ENCODE peak calls at places on chromosome 15, in seven cellular contexts. X is CD8-positive, alpha-beta memory T cell; O is CD8-positive, alpha-beta T cell; K is right cardiac atrium; F is GM23248; W is upper lobe of right lung; A is stomach. T is an unnamed sample. For H3K27me3, the result is how much of the 10 kb centered on the place peaks cover.

GRCh38 chr15:52710050-52710709 is 31.0 kb upstream of the ATOSA start:
- DNase-seq in X (no peak), W (no peak), A (no peak), F (no peak), K (no peak), O (no peak), T (no peak)

GRCh38 chr15:71802770-71803169 is 7.6 kb upstream of the NR2E3 start:
- DNase-seq in O (no peak), A (no peak), X (no peak), K (no peak), W (no peak), F (no peak), T (no peak)

GRCh38 chr15:81196576-81197254 is at the start of gene IL16:
- DNase-seq in O (no peak), X (no peak), W (no peak), K (no peak), A (no peak), F (no peak), T (no peak)

GRCh38 chr15:48869966-48870365 is 8.0 kb upstream of the EID1 start:
- DNase-seq in X (no peak), A (no peak), O (no peak), F (no peak), K (no peak), W (no peak), T (no peak)

GRCh38 chr15:59292393-59292792 is 80.3 kb downstream of the MYO1E start:
- DNase-seq in A (no peak), O (no peak), W (no peak), X (no peak), F (no peak), K (no peak), T (no peak)

GRCh38 chr15:50438251-50438650 is 14.0 kb downstream of the USP8 start:
- DNase-seq in F (no peak), A (no peak), W (no peak), O (no peak), K (no peak), X (no peak), T (no peak)

GRCh38 chr15:58698887-58699641 is 50.4 kb downstream of the ADAM10 start:
- DNase-seq in W (no peak), F (no peak), K (no peak), A (no peak), X (no peak), O (no peak), T (no peak)

GRCh38 chr15:40274350-40275274 is 8.3 kb downstream of the ANKRD63 start:
- DNase-seq in K (peak), W (peak), O (peak), X (peak), A (peak), F (peak), T (peak)

GRCh38 chr15:82569834-82570233 is 29.6 kb upstream of the RPS17 start:
- DNase-seq in W (no peak), O (no peak), A (no peak), X (no peak), K (no peak), F (no peak), T (no peak)

GRCh38 chr15:101357333-101357732 is 62.3 kb upstream of the SNRPA1 start:
- DNase-seq in F (no peak), A (peak), W (no peak), O (no peak), K (no peak), X (no peak), T (no peak)

GRCh38 chr15:98034731-98035130 is 74.2 kb downstream of the ARRDC4 start:
- DNase-seq in W (no peak), A (no peak), O (no peak), F (no peak), K (no peak), X (no peak), T (no peak)

GRCh38 chr15:55638764-55639163 is 50.6 kb upstream of the PYGO1 start:
- DNase-seq in O (no peak), F (no peak), W (no peak), K (no peak), X (no peak), A (no peak), T (no peak)

GRCh38 chr15:48323294-48323693 is 7.9 kb upstream of the DUT start:
- DNase-seq in A (no peak), K (no peak), F (no peak), X (no peak), O (no peak), W (no peak), T (no peak)

GRCh38 chr15:88302373-88302772 is 45.8 kb upstream of the NTRK3 start:
- DNase-seq in K (no peak), F (no peak), O (no peak), X (no peak), A (no peak), W (no peak), T (no peak)

GRCh38 chr15:82851981-82852511 is 42.6 kb downstream of the WHAMM start:
- DNase-seq in X (no peak), A (peak), O (no peak), K (no peak), F (peak), W (no peak), T (no peak)

GRCh38 chr15:34360298-34360697 is 6.7 kb downstream of the LPCAT4 start:
- DNase-seq in O (no peak), A (no peak), W (no peak), X (no peak), K (no peak), F (no peak), T (peak)

GRCh38 chr15:34828145-34828911 is 33.0 kb upstream of the ACTC1 start:
- DNase-seq in A (no peak), W (no peak), F (no peak), X (no peak), K (no peak), O (no peak), T (no peak)

GRCh38 chr15:101803209-101803608 is at the start of gene OR4F6:
- DNase-seq in K (no peak), O (no peak), X (no peak), F (no peak), W (no peak), A (no peak), T (no peak)

GRCh38 chr15:41125950-41126642 is 10.0 kb upstream of the INO80 start:
- DNase-seq in O (no peak), K (no peak), W (no peak), X (no peak), A (no peak), F (no peak), T (peak)

GRCh38 chr15:48076454-48076853 is 44.3 kb upstream of the SLC24A5 start:
- DNase-seq in W (no peak), K (no peak), X (no peak), A (no peak), F (no peak), O (no peak), T (no peak)

GRCh38 chr15:43749690-43750345 is 3.6 kb downstream of the PDIA3 start:
- DNase-seq in A (peak), X (peak), O (no peak), W (no peak), F (peak), K (no peak), T (peak)

GRCh38 chr15:36484038-36484778 is 95.2 kb upstream of the CDIN1 start:
- DNase-seq in O (no peak), K (no peak), A (no peak), F (peak), X (no peak), W (no peak), T (no peak)

GRCh38 chr15:58462973-58463663 is 31.3 kb downstream of the LIPC start:
- DNase-seq in A (no peak), K (no peak), O (no peak), F (no peak), W (no peak), X (no peak), T (no peak)

GRCh38 chr15:38263996-38264395 is 11.4 kb downstream of the SPRED1 start:
- DNase-seq in A (no peak), X (no peak), K (no peak), O (no peak), W (no peak), F (peak), T (no peak)

GRCh38 chr15:38271895-38272294 is 19.3 kb downstream of the SPRED1 start:
- DNase-seq in K (no peak), X (no peak), F (no peak), W (no peak), A (no peak), O (no peak), T (no peak)

GRCh38 chr15:38267416-38268022 is 14.9 kb downstream of the SPRED1 start:
- DNase-seq in X (no peak), W (no peak), A (no peak), O (no peak), K (no peak), F (peak), T (no peak)

DNA sequence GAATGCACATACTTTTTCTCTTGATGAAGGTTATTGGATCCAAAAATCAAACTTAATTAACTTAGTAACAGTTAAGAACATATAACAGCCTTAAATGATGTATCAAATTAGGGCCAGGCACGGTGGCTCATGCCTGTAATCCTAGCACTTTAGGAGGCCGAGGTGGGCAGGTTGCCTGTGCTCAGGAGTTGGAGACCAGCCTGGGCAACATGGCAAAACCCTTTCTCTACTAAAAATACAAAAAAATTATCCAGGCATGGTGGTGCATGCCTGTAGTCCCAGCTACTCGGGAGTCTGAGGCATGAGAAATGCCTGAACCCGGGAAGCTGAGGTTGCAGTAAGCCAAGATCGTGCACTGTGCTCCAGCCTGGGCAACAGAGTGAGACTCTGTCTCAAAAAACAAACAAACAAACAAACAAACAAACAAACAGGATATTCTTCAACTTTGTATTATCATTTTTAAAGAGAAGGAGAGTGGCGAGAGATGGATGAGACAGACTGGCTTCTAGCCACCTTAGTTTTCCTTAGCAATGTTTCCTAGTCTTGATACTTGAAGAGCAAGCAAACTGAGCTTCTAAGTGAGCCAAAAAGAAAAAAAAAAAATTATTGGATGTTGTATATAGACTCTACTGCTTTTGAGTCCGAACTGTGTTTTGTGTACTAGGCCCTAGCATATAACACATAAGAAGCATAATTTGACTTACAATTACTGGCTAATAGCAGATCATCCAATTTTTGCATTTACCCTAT is 13.8 kb downstream of the SPRED1 start:
- DNase-seq in W (no peak), X (no peak), K (peak), O (no peak), F (peak), A (no peak), T (no peak)
- H3K27me3 ChIP-seq in W (under half), X (under half), K (under half), O (under half), F (under half), A (under half), T (under half)

GRCh38 chr15:74130849-74131617 is 647 bp downstream of the ISLR2 start:
- DNase-seq in K (no peak), A (no peak), W (no peak), F (no peak), X (no peak), O (no peak), T (no peak)
- H3K4me3 ChIP-seq in K (no peak), A (no peak), W (no peak), F (no peak), X (no peak), O (no peak), T (no peak)

DNA sequence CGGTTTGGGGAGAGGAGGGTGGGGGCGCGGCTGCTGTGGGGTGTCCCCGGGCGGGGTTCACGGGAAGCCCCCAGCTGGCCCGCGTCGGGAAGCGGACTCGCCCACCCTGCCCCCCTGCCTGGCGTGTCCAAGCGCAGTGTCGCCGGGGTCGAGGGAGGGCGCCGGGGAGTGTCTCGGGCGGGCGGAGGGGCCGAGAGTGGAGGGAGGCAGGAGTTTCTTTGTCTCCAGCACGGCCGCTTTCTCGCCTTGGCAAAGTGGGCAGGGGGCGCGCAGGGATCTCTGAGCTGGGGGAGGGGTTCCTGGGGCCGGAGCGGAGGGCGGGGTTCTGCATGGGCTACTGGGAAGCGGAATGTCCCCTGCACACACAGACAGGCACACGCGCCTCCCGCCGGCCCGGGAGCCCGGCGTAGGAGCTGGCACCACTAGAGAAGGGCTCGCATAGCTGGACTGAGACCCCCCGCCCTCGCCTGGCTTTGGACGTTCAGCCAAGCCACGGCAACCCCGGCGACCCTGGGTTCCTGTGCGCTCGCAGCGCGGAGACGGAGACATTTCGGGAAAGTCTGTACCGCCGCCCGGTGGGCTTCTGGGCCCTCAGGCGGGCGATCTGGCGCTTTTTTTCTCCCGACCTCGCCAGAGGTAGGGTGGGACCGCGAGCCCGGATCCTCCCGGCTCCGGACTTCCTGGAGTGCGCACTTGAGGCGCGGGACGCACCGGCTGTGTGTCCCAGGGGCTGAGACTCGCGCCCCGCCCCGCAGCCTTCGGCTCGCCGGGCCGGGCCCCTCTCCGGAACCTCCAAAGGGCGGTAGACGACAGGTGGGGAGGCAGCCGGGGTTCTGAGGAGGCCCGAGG is 870 bp downstream of the ST8SIA2 start:
- DNase-seq in O (no peak), X (no peak), W (no peak), A (no peak), K (no peak), F (no peak), T (no peak)
- H3K27me3 ChIP-seq in O (under half), X (under half), W (half or more), A (under half), K (under half), F (half or more), T (under half)

GRCh38 chr15:31974855-31975421 is 55.4 kb upstream of the CHRNA7 start:
- DNase-seq in W (no peak), O (no peak), F (peak), A (no peak), K (no peak), X (no peak), T (peak)
- H3K4me3 ChIP-seq in W (no peak), O (no peak), F (peak), A (peak), K (no peak), X (no peak), T (no peak)

DNA sequence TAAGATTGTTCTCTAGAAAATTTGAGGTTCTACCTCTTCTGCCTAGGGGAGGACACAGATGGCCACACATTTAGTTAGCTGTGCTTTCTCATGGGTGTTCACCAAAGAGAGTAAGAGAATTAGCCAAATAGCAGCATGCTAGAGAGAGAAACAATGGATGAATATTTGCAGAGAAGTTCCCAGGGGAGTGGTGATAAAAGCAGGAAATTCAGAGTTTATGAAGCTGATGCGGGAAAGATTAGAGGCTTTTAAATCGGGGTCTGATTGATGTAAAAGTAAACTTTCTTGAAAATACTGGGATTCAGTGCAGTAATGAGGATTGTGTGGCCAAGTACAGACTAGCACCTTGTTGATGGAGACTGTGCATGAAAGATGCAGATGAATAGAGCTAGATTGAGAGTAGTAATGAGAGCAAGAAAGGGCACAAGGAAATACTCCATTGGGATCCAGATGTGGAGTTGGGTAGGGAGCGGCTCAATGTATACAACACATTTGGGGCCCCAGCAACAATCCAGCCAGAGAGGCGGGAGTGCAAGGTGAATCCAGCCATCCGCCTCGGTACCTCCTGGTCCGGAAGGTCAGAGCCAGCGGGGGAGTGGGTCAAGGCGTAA is 8.8 kb downstream of the ISL2 start:
- DNase-seq in A (no peak), X (no peak), K (no peak), O (no peak), W (no peak), F (no peak), T (no peak)
- H3K27me3 ChIP-seq in A (under half), X (half or more), K (under half), O (under half), W (half or more), F (half or more), T (under half)

GRCh38 chr15:61169904-61170695 is 59.0 kb downstream of the RORA start:
- DNase-seq in F (no peak), A (no peak), K (no peak), X (no peak), W (no peak), O (no peak), T (no peak)
- H3K4me3 ChIP-seq in F (no peak), A (no peak), K (no peak), X (no peak), W (no peak), O (no peak), T (no peak)

GRCh38 chr15:89749526-89749925 is 1.5 kb downstream of the MESP1 start:
- DNase-seq in O (no peak), X (no peak), W (no peak), A (no peak), F (no peak), K (no peak), T (no peak)

GRCh38 chr15:89749951-89750559 is 994 bp downstream of the MESP1 start:
- DNase-seq in W (no peak), X (no peak), F (no peak), O (peak), A (peak), K (peak), T (peak)

GRCh38 chr15:89753855-89754254 is 2.8 kb upstream of the MESP1 start:
- DNase-seq in A (no peak), X (no peak), W (no peak), F (no peak), O (no peak), K (no peak), T (no peak)

GRCh38 chr15:89750560-89751542 is at the start of gene MESP1:
- DNase-seq in W (peak), X (peak), A (peak), K (peak), F (peak), O (peak), T (peak)

DNA sequence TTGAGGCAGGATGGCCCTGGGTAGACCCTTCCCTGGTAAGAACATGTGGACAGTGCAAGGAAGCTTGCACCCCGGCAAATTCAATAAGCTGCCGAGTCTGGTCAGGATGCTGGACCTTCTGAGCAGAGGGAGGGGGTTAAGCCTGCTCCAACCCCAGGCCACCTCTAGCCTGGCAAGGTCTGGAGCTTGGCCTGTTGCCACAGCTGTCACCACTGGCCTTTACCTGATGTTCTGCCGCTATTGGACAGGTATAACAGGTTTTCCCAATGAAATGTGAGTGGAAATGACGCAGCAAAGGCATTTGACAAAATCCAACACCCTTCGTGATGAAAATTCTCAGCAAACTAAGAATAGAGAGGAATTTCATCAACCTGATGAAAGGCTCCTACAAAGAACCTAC is 699 bp upstream of the MESP1 start:
- DNase-seq in A (peak), W (peak), F (no peak), X (no peak), K (no peak), O (no peak), T (no peak)
- H3K27me3 ChIP-seq in A (under half), W (under half), F (under half), X (under half), K (under half), O (under half), T (under half)

GRCh38 chr15:91049378-91050127 is 27.2 kb upstream of the VPS33B start:
- DNase-seq in F (peak), O (peak), K (no peak), X (peak), W (no peak), A (peak), T (peak)
- H3K4me3 ChIP-seq in F (no peak), O (no peak), K (no peak), X (no peak), W (no peak), A (no peak), T (no peak)

DNA sequence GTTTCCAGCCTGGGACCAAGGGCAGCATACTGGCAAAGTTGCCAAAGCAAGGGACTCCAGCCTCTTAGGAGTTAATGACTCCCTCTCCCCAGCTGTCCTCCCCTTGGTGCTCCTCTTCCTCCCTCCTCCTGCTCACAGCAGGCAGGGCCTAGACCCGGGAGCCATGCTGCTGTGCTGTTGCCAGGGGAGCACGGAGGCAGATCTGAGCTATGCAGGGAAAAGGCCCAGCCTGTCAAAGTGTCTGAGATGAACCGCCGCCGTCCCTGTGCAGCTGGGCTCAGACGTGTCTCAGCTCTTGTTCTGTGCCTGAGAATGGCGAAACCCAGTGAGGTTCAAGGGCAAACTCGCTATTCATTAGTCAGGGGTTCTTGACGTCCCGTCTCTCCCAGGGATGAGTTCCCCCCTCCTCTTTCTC is 60.8 kb upstream of the POLG start:
- DNase-seq in X (no peak), K (no peak), W (no peak), A (no peak), O (no peak), F (no peak), T (no peak)
- H3K27me3 ChIP-seq in X (under half), K (under half), W (half or more), A (under half), O (under half), F (half or more), T (under half)